ENCODE peak calls at places on chromosomes 3 and 15, in four cellular contexts. O is cardiac muscle cell, X is Peyer's patch, U is BJ. S is an unnamed sample.

GRCh38 chr15:44163370-44163769 is 31.7 kb downstream of the FRMD5 start:
- DNase-seq in U (no peak), X (no peak), O (no peak), S (no peak)

GRCh38 chr15:77091072-77091471 is 20.2 kb upstream of the TSPAN3 start:
- DNase-seq in U (no peak), X (no peak), O (no peak), S (no peak)

GRCh38 chr15:36278219-36278618 is 301.2 kb upstream of the CDIN1 start:
- DNase-seq in X (no peak), U (no peak), O (no peak), S (no peak)

GRCh38 chr3:90026406-90026805 is 919.0 kb downstream of the EPHA3 start:
- DNase-seq in O (no peak), U (no peak), X (no peak), S (no peak)

GRCh38 chr3:123781571-123782275 is 102.4 kb downstream of the MYLK start:
- DNase-seq in O (no peak), U (no peak), X (no peak), S (peak)

GRCh38 chr15:94439158-94439557 is 207.8 kb downstream of the MCTP2 start:
- DNase-seq in X (no peak), O (no peak), U (no peak), S (no peak)

GRCh38 chr3:79040701-79041100 is 727.1 kb downstream of the ROBO1 start:
- DNase-seq in U (peak), X (no peak), O (no peak), S (peak)

GRCh38 chr3:151864423-151865101 is 8.9 kb upstream of the SUCNR1 start:
- DNase-seq in U (peak), X (no peak), O (no peak), S (peak)

GRCh38 chr3:10783360-10784346 is 32.4 kb upstream of the SLC6A11 start:
- DNase-seq in U (no peak), X (no peak), O (peak), S (peak)

GRCh38 chr3:38996193-38996592 is 55.6 kb downstream of the SCN11A start:
- DNase-seq in X (no peak), U (no peak), O (no peak), S (no peak)

GRCh38 chr15:78663703-78664102 is 22.7 kb upstream of the CHRNB4 start:
- DNase-seq in U (no peak), X (no peak), O (no peak), S (no peak)

GRCh38 chr3:99332726-99333125 is 305.7 kb upstream of the COL8A1 start:
- DNase-seq in X (no peak), O (no peak), U (no peak), S (peak)

GRCh38 chr3:132593950-132594328 is 3.1 kb upstream of the ACKR4 start:
- DNase-seq in X (no peak), U (peak), O (no peak), S (peak)

GRCh38 chr3:121592856-121593702 is at the start of gene FBXO40:
- DNase-seq in U (no peak), X (peak), O (peak), S (no peak)

GRCh38 chr3:148605551-148605950 is 92.2 kb upstream of the AGTR1 start:
- DNase-seq in X (no peak), U (no peak), O (no peak), S (no peak)

GRCh38 chr15:71791975-71792374 is 18.4 kb upstream of the NR2E3 start:
- DNase-seq in X (no peak), U (no peak), O (no peak), S (no peak)

GRCh38 chr3:71586810-71587242 is 3.3 kb upstream of the FOXP1 start:
- DNase-seq in X (no peak), U (no peak), O (no peak), S (no peak)

GRCh38 chr15:64912926-64913325 is 1.2 kb downstream of the ANKDD1A start:
- DNase-seq in O (no peak), U (no peak), X (no peak), S (no peak)
- H3K4me3 ChIP-seq in O (no peak), U (no peak), X (no peak), S (no peak)

GRCh38 chr3:43693594-43693993 is 2.9 kb downstream of the ABHD5 start:
- DNase-seq in O (no peak), U (no peak), X (no peak), S (peak)
- H3K4me3 ChIP-seq in O (no peak), U (no peak), X (no peak), S (no peak)

GRCh38 chr15:58065445-58066041 is at the start of gene ALDH1A2:
- DNase-seq in X (peak), U (no peak), O (peak), S (no peak)

GRCh38 chr15:58063612-58064011 is 1.9 kb downstream of the ALDH1A2 start:
- DNase-seq in O (no peak), X (no peak), U (no peak), S (no peak)

GRCh38 chr15:58065011-58065444 is 483 bp downstream of the ALDH1A2 start:
- DNase-seq in U (no peak), X (no peak), O (no peak), S (no peak)

GRCh38 chr15:58062983-58063382 is 2.5 kb downstream of the ALDH1A2 start:
- DNase-seq in U (no peak), X (no peak), O (no peak), S (no peak)

GRCh38 chr15:58064119-58065010 is 1.1 kb downstream of the ALDH1A2 start:
- DNase-seq in U (no peak), O (no peak), X (no peak), S (no peak)
- H3K4me3 ChIP-seq in U (no peak), O (no peak), X (no peak), S (no peak)

GRCh38 chr15:57698243-57698642 is 8.3 kb upstream of the POLR2M start:
- DNase-seq in X (no peak), U (no peak), O (no peak), S (no peak)
- H3K4me3 ChIP-seq in X (no peak), U (no peak), O (no peak), S (no peak)

DNA sequence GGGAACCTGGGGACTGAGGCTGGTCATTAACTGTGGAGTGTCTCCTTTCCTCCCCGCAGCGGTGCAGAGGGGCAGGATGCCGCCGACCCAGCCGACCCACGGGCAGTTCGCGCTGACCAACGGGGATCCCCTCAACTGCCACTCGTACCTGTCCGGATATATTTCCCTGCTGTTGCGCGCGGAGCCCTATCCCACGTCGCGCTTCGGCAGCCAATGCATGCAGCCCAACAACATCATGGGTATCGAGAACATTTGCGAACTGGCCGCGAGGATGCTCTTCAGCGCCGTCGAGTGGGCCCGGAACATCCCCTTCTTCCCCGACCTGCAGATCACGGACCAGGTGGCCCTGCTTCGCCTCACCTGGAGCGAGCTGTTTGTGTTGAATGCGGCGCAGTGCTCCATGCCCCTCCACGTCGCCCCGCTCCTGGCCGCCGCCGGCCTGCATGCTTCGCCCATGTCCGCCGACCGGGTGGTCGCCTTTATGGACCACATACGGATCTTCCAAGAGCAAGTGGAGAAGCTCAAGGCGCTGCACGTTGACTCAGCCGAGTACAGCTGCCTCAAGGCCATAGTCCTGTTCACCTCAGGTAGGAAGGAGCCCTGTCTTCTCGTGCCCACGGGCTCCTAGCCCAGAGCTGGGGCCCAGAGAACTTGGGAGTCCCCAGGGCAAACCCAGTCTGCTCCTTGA is 3.7 kb downstream of the NR2F2 start:
- DNase-seq in O (no peak), X (no peak), U (no peak), S (no peak)
- H3K4me3 ChIP-seq in O (no peak), X (peak), U (peak), S (peak)

GRCh38 chr3:140011611-140012277 is 76.8 kb downstream of the CLSTN2 start:
- DNase-seq in X (no peak), O (no peak), U (no peak), S (no peak)
- H3K4me3 ChIP-seq in X (no peak), O (no peak), U (no peak), S (no peak)

GRCh38 chr15:56913241-56913640 is 5.2 kb upstream of the TCF12 start:
- DNase-seq in O (no peak), X (no peak), U (no peak), S (peak)
- H3K4me3 ChIP-seq in O (no peak), X (no peak), U (no peak), S (no peak)

GRCh38 chr15:99441871-99442267 is 123.9 kb upstream of the MEF2A start:
- DNase-seq in U (no peak), X (no peak), O (no peak), S (no peak)
- H3K4me3 ChIP-seq in U (no peak), X (no peak), O (no peak), S (peak)

DNA sequence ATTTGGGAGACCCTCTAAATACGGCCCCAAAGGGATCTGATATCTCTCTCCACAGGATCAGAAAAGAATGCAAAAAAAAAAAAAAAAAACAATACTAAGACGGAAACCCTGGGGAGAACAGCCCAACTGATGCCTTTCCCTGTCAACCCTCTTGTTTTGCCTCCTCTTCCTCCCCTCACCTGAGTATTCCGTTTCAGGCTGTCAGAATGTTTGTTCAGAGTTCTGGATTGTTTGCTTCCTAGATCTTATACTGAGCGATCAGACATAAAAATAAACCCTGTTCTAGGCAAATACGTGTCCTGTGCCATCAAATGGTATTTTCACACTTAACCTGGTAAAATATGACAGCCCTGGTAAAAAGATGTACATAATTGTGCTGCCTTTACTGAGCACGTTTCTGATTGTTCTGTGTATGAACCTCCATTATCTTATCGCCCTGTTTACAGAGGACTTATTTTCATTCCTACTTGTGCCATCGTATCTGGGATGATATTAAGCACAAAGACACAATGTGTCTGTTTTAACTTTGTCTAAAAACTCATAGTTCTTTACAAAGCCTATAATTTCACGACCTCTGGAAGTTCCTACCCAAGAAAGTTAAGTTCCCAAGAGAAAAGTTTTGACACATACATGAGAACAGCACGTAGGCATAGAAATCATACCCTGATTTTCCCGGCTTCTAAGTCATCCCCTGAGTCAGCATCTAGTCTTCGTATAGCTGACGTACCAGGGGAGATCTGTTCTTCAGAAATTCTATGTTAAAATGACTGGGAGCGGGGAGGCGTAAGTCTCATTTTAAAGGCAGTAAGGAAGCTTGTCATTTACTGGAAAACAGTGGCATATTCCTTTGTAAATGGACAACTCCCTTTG is 856 bp downstream of the ZBTB38 start:
- DNase-seq in U (no peak), X (no peak), O (no peak), S (no peak)
- H3K4me3 ChIP-seq in U (peak), X (no peak), O (no peak), S (peak)

DNA sequence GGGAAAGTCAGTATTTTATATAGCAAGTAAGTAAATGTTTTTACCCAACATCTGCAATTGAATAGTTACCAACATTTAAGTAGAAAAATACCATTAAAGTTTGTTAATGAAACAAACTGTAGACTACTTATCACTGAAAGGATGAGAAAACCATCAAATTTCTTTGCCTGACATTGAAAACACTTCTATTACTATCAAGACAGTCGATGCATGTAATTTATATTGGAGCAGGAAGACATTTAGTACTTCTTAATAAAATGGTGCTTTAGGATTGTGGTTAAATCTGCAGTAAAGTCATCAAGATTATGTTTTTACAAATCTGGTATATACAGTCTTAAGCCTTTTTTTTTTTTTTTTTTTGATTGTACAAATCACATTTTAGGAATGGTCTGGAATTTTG is 13.9 kb upstream of the CHD2 start:
- DNase-seq in O (no peak), X (no peak), U (no peak), S (no peak)
- H3K4me3 ChIP-seq in O (peak), X (no peak), U (no peak), S (peak)

S was measured in AG10803.